ENCODE peak calls at places on chromosome 12, in five cellular contexts. One of them, this sample, is unnamed.
A peak's percentile ranks its signal among the peaks of the same experiment; 100 is the strongest.

GRCh38 chr12:4270016-4270669 is 3.4 kb upstream of the CCND2 start:
- DNase-seq in ovary: peak; percentile 40
- DNase-seq in GM12891: no peak
- DNase-seq in adrenal gland: no peak
- DNase-seq in transverse colon: peak; percentile 66
- DNase-seq in this sample: peak; percentile 89

GRCh38 chr12:71027835-71028234 is 107.3 kb upstream of the PTPRR start:
- DNase-seq in ovary: no peak
- DNase-seq in transverse colon: no peak
- DNase-seq in adrenal gland: no peak
- DNase-seq in GM12891: no peak
- DNase-seq in this sample: no peak

GRCh38 chr12:94498073-94498472 is 38.4 kb upstream of the CEP83 start:
- DNase-seq in transverse colon: no peak
- DNase-seq in ovary: no peak
- DNase-seq in adrenal gland: no peak
- DNase-seq in GM12891: no peak
- DNase-seq in this sample: no peak

GRCh38 chr12:117486840-117487659 is 125.6 kb upstream of the NOS1 start:
- DNase-seq in GM12891: no peak
- DNase-seq in ovary: no peak
- DNase-seq in transverse colon: no peak
- DNase-seq in adrenal gland: peak; percentile 80
- DNase-seq in this sample: no peak

GRCh38 chr12:38523920-38524319 is 207.3 kb downstream of the ALG10B start:
- DNase-seq in ovary: no peak
- DNase-seq in adrenal gland: no peak
- DNase-seq in GM12891: no peak
- DNase-seq in transverse colon: no peak
- DNase-seq in this sample: no peak

GRCh38 chr12:4118017-4118510 is 155.5 kb upstream of the CCND2 start:
- DNase-seq in adrenal gland: no peak
- DNase-seq in GM12891: no peak
- DNase-seq in ovary: no peak
- DNase-seq in transverse colon: peak; percentile 80
- DNase-seq in this sample: no peak

GRCh38 chr12:60872850-60873713 is 1277.3 kb downstream of the SLC16A7 start:
- DNase-seq in transverse colon: no peak
- DNase-seq in GM12891: no peak
- DNase-seq in ovary: no peak
- DNase-seq in adrenal gland: no peak
- DNase-seq in this sample: peak; percentile 63

GRCh38 chr12:28603801-28604200 is 413.5 kb downstream of the CCDC91 start:
- DNase-seq in adrenal gland: no peak
- DNase-seq in transverse colon: no peak
- DNase-seq in ovary: no peak
- DNase-seq in GM12891: no peak
- DNase-seq in this sample: no peak

GRCh38 chr12:12349711-12350665 is at the start of gene MANSC1:
- DNase-seq in adrenal gland: peak; percentile 66
- DNase-seq in GM12891: peak; percentile 46
- DNase-seq in ovary: peak; percentile 71
- DNase-seq in transverse colon: peak; percentile 83
- DNase-seq in this sample: peak; percentile 95
- TF ChIP-seq POLR2A in adrenal gland: peak; percentile 57
- TF ChIP-seq POLR2A in GM12891: no peak
- TF ChIP-seq POLR2A in ovary: peak; percentile 42
- TF ChIP-seq POLR2A in transverse colon: peak; percentile 89
- TF ChIP-seq POLR2A in this sample: no peak

DNA sequence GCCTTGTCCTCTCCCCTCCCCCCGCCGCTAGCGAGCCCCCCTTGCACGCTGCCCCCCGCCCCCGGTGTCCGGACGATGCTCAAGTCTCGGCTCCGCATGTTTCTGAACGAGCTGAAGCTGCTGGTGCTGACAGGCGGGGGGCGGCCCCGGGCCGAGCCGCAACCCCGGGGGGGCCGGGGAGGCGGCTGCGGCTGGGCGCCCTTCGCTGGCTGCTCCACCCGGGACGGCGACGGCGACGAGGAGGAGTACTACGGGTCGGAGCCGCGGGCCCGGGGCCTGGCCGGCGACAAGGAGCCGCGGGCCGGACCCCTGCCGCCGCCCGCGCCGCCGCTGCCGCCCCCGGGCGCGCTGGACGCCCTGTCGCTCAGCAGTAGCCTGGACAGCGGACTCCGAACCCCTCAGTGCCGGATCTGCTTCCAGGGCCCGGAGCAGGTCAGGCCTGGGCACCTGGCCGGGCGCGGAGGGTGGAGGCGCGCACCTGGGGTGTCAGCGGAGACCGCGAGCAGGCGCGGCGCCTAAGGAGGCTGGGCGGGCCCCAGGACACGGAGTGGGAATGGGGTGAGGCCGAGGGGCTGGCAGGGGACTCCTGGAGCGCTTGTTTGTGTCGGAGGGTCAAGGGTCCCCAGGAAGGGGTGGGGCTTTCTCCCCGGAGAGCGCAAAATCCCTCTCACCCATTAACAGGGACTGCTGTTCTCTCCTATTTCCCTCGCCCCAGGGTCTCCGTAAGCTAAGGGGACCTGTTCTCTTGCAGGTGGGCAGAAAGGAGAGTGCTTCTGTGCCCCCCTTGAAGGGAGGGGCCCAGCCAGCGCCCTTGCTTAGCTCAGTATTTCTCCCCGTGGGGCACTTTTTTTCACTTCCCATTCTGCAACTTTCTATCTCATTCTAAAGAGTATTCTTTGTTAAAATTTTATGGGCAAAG is 810 bp downstream of the MARCHF9 start:
- DNase-seq in ovary: peak; percentile 55
- DNase-seq in adrenal gland: no peak
- DNase-seq in transverse colon: peak; percentile 70
- DNase-seq in GM12891: no peak
- DNase-seq in this sample: peak; percentile 91
- TF ChIP-seq POLR2A in ovary: no peak
- TF ChIP-seq POLR2A in adrenal gland: no peak
- TF ChIP-seq POLR2A in transverse colon: peak; percentile 49
- TF ChIP-seq POLR2A in GM12891: no peak
- TF ChIP-seq POLR2A in this sample: no peak

DNA sequence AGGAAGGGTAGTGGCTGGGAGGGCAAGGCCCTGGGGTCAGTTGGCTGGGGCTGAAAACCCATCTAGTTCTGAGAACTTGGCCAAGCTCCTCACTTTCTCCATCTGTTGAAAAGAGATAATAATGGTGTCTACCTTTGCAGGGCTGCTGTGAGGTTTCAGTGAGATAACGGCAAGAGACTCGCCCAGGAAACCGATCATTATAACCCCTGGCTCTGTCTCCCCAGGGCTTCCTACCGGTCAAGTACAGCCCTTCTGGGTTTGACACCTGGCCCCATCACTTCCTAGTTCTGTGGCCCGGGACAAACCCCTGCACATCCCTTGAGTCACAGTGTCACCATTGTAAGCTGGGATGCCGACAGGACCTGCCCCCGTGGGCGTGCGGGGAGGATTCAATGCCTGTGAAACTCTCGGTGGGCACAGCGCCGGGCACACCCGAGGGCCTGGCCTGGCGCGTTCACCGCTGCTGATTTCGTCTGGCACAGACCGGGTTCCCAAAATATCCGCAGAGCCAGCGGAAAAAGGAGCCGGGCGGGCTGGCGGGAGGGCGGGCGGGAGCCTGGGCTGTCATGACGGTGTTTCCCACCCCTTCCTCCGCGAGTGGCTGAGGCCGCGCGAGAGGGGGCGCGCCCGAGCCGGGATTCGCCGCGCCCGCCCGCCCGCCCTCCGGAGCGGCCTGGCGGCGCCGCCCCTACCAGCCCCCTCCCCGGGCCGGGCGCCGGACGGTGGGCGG is 4.5 kb downstream of the KMT5A start:
- DNase-seq in transverse colon: peak; percentile 82
- DNase-seq in GM12891: peak; percentile 82
- DNase-seq in ovary: peak; percentile 86
- DNase-seq in adrenal gland: peak; percentile 80
- DNase-seq in this sample: peak; percentile 95
- TF ChIP-seq POLR2A in transverse colon: no peak
- TF ChIP-seq POLR2A in GM12891: no peak
- TF ChIP-seq POLR2A in ovary: no peak
- TF ChIP-seq POLR2A in adrenal gland: no peak
- TF ChIP-seq POLR2A in this sample: peak; percentile 28

GRCh38 chr12:12723681-12724420 is 6.7 kb downstream of the CDKN1B start:
- DNase-seq in ovary: peak; percentile 71
- DNase-seq in transverse colon: peak; percentile 54
- DNase-seq in adrenal gland: peak; percentile 62
- DNase-seq in GM12891: no peak
- DNase-seq in this sample: peak; percentile 91
- TF ChIP-seq POLR2A in ovary: no peak
- TF ChIP-seq POLR2A in transverse colon: peak; percentile 52
- TF ChIP-seq POLR2A in adrenal gland: no peak
- TF ChIP-seq POLR2A in GM12891: peak; percentile 21
- TF ChIP-seq POLR2A in this sample: no peak